ENCODE peak calls at places on chromosomes 2 and 18, in nine cellular contexts. X is MM.1S; M is tibial nerve; Q is GM12865; C is dorsolateral prefrontal cortex; S is OCI-LY7; G is fibroblast of the aortic adventitia; U is Panc1; N is CD8-positive, alpha-beta T cell. T is an unnamed sample.

GRCh38 chr2:14632133-14632936 is at the start of gene LRATD1:
- DNase-seq in X (no peak), M (peak), Q (no peak), C (peak), S (no peak), G (peak), U (no peak), N (no peak), T (no peak)

GRCh38 chr2:27323592-27324285 is 842 bp upstream of the MPV17 start:
- DNase-seq in X (peak), M (no peak), Q (no peak), C (no peak), S (no peak), G (peak), U (no peak), N (no peak), T (no peak)

GRCh38 chr2:104734937-104735586 is 118.9 kb upstream of the POU3F3 start:
- DNase-seq in X (peak), M (no peak), Q (peak), C (no peak), S (no peak), G (no peak), U (no peak), N (no peak), T (no peak)

GRCh38 chr2:144472911-144473310 is 47.0 kb downstream of the ZEB2 start:
- DNase-seq in X (no peak), M (no peak), Q (no peak), C (no peak), S (no peak), G (no peak), U (no peak), N (no peak), T (no peak)

GRCh38 chr2:217316743-217317142 is 456.9 kb upstream of the TNP1 start:
- DNase-seq in X (peak), M (no peak), Q (peak), C (no peak), S (peak), G (peak), U (no peak), N (no peak), T (no peak)

GRCh38 chr18:23274638-23275482 is 139.6 kb downstream of the CABLES1 start:
- DNase-seq in X (no peak), M (no peak), Q (no peak), C (no peak), S (no peak), G (no peak), U (no peak), N (no peak), T (no peak)

GRCh38 chr2:38239452-38239851 is 137.6 kb downstream of the ATL2 start:
- DNase-seq in X (no peak), M (no peak), Q (no peak), C (no peak), S (no peak), G (peak), U (no peak), N (no peak), T (no peak)

GRCh38 chr2:234335676-234336228 is 161.1 kb downstream of the ARL4C start:
- DNase-seq in X (no peak), M (peak), Q (no peak), C (peak), S (no peak), G (peak), U (no peak), N (peak), T (no peak)

GRCh38 chr18:44702594-44702993 is 21.9 kb downstream of the SETBP1 start:
- DNase-seq in X (no peak), M (no peak), Q (no peak), C (no peak), S (no peak), G (no peak), U (no peak), N (no peak), T (no peak)

GRCh38 chr2:120750488-120751210 is 15.0 kb downstream of the GLI2 start:
- DNase-seq in X (no peak), M (no peak), Q (no peak), C (no peak), S (no peak), G (peak), U (no peak), N (no peak), T (no peak)

GRCh38 chr2:129862668-129863067 is 116.8 kb upstream of the RAB6C start:
- DNase-seq in X (no peak), M (no peak), Q (no peak), C (no peak), S (no peak), G (no peak), U (no peak), N (no peak), T (no peak)

GRCh38 chr18:34801769-34802168 is 91.7 kb downstream of the DTNA start:
- DNase-seq in X (no peak), M (no peak), Q (no peak), C (no peak), S (no peak), G (peak), U (no peak), N (no peak), T (no peak)

GRCh38 chr2:134144081-134144596 is 109.7 kb upstream of the MGAT5 start:
- DNase-seq in X (no peak), M (no peak), Q (no peak), C (no peak), S (no peak), G (no peak), U (no peak), N (no peak), T (no peak)

GRCh38 chr2:95266781-95267430 is 7.3 kb upstream of the PROM2 start:
- DNase-seq in X (no peak), M (no peak), Q (no peak), C (no peak), S (no peak), G (no peak), U (no peak), N (no peak), T (no peak)

GRCh38 chr18:44945847-44946490 is 265.3 kb downstream of the SETBP1 start:
- DNase-seq in X (no peak), M (no peak), Q (no peak), C (no peak), S (no peak), G (no peak), U (no peak), N (no peak), T (no peak)

GRCh38 chr2:193463016-193463415 is 1268.3 kb upstream of the TMEFF2 start:
- DNase-seq in X (no peak), M (no peak), Q (no peak), C (no peak), S (no peak), G (no peak), U (no peak), N (no peak), T (no peak)

GRCh38 chr18:56380682-56381081 is 257.7 kb downstream of the TXNL1 start:
- DNase-seq in X (no peak), M (no peak), Q (no peak), C (no peak), S (no peak), G (no peak), U (no peak), N (no peak), T (no peak)

GRCh38 chr2:68169308-68169707 is 11.6 kb downstream of the PNO1 start:
- DNase-seq in X (no peak), M (no peak), Q (no peak), C (no peak), S (peak), G (no peak), U (no peak), N (no peak), T (no peak)
- TF ChIP-seq CTCF in X (peak), M (no peak), Q (peak), C (no peak), S (no peak), G (peak), U (no peak), N (no peak), T (peak)

GRCh38 chr2:30149513-30149912 is 2.7 kb downstream of the YPEL5 start:
- DNase-seq in X (no peak), M (no peak), Q (peak), C (no peak), S (peak), G (no peak), U (no peak), N (no peak), T (no peak)

GRCh38 chr2:30150786-30151185 is 4.0 kb downstream of the YPEL5 start:
- DNase-seq in X (no peak), M (no peak), Q (no peak), C (no peak), S (no peak), G (peak), U (no peak), N (no peak), T (no peak)

GRCh38 chr2:30147715-30148611 is 1.2 kb downstream of the YPEL5 start:
- DNase-seq in X (peak), M (peak), Q (peak), C (peak), S (peak), G (peak), U (no peak), N (peak), T (peak)

GRCh38 chr2:30148850-30149249 is 2.0 kb downstream of the YPEL5 start:
- DNase-seq in X (no peak), M (no peak), Q (peak), C (no peak), S (peak), G (no peak), U (no peak), N (no peak), T (no peak)

DNA sequence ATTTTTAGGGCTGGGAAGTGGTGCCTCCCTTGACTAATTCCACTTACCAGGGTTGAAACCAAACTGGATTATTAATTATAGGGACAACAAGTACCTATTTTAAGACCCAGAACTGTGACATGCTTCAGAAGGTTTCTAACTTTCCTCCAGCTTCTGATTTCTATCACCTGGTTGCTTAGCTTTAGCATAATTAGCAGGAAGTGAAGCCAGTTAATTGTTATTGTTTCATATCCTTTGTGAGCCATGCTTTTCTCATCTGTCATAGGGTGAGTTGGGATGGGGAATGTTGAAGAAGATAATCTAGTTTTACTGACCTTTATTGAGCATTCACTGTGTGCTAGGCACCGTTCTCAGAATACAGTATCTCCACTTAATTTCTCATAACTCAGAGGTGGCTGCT is 3.2 kb downstream of the YPEL5 start:
- DNase-seq in X (no peak), M (no peak), Q (no peak), C (no peak), S (peak), G (no peak), U (no peak), N (no peak), T (no peak)
- H3K4me3 ChIP-seq in X (no peak), M (no peak), Q (peak), C (no peak), S (peak), G (no peak), U (no peak), N (no peak), T (no peak)

GRCh38 chr2:100870652-100871531 is 51.0 kb downstream of the NPAS2 start:
- DNase-seq in X (no peak), M (no peak), Q (no peak), C (no peak), S (no peak), G (no peak), U (no peak), N (no peak), T (no peak)
- TF ChIP-seq CTCF in X (no peak), M (no peak), Q (peak), C (no peak), S (peak), G (peak), U (peak), N (no peak), T (peak)

DNA sequence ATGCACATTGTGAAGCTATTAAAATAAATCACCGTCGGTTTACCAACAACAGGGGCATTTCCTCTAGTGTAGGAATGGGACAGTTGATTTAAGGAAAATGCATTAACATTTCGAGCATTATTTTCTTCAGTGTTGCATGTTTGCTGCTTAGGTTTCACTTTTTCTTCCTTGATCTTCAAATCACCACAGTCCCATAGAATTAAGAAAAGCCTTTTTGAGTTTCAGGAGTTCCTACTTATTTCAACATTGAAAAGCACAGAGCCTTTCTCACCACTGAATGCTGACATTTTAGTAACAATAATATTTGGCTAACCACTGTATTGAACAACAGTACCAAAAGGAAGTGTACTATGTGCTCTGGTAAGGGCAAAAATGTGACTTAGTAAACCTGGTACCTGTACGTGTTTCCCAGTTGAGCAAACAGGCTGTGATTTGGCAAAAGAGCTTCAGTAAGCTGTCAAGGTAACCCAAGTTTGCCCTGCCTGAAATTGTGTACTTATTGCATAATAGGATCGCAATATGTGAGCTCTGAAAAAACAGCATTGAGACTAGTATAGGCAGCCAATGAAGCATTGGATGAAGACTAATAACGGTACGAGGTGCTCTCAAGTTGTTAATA is 2.2 kb downstream of the LRRTM4 start:
- DNase-seq in X (no peak), M (no peak), Q (no peak), C (no peak), S (no peak), G (no peak), U (no peak), N (no peak), T (no peak)
- H3K4me3 ChIP-seq in X (no peak), M (peak), Q (no peak), C (peak), S (no peak), G (no peak), U (no peak), N (no peak), T (no peak)

GRCh38 chr18:59279722-59280121 is 6.5 kb upstream of the RAX start:
- DNase-seq in X (no peak), M (no peak), Q (no peak), C (no peak), S (no peak), G (no peak), U (no peak), N (no peak), T (no peak)

GRCh38 chr18:59279193-59279592 is 5.9 kb upstream of the RAX start:
- DNase-seq in X (no peak), M (no peak), Q (no peak), C (no peak), S (no peak), G (peak), U (no peak), N (no peak), T (no peak)

GRCh38 chr18:59286341-59286740 is 13.1 kb upstream of the RAX start:
- DNase-seq in X (no peak), M (no peak), Q (no peak), C (no peak), S (no peak), G (no peak), U (no peak), N (no peak), T (no peak)

GRCh38 chr18:59282341-59282740 is 9.1 kb upstream of the RAX start:
- DNase-seq in X (no peak), M (no peak), Q (no peak), C (no peak), S (no peak), G (no peak), U (no peak), N (no peak), T (no peak)
- TF ChIP-seq CTCF in X (no peak), M (no peak), Q (no peak), C (no peak), S (no peak), G (no peak), U (no peak), N (no peak), T (no peak)

DNA sequence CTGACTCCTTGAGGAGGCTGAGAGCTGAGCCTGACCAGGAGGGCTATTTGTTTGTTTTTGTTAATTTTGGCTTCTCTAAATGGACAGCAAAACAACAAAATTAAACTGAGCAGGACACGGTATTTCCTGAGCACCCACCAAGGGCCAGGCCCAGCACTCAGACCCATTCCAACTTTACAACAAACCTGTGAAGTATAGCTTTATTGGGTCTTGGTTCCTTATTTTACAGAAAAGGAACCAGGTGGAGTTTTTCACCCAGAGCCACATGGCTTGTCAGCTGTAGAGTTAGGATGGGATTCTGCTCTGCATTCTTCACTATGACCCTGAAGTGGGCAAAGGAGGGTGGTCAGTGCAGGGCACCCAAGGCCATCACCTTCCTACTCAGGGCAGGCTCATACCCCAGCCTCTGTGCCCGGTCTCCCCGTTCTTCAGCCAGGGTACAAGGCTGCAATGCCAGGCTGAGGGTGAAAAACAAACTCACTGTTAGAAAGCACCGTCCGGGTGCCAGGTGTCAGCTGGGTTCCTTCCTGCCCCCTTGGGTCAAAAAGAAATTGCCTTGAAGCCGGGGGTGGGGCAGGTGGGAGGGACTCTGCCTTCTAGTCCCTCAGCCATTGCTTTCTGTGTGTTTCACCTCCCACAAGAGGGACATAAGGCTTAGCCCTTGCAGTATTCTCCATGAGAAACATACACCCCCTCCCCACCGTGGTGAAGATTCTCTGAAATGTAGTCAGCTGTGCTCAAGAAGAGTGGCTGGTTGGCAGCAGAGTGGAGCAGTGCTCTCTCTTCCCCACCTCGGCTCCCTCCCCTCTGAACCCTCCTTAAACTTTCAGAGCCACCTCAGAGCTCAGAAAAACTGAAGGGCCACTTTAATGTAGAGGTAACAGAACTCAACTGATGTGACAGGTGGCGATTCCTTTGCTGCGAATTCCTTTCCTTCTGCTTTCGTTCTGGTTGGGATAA is 2.2 kb downstream of the PSD4 start:
- DNase-seq in X (peak), M (no peak), Q (peak), C (no peak), S (peak), G (no peak), U (no peak), N (peak), T (no peak)
- H3K4me3 ChIP-seq in X (peak), M (peak), Q (peak), C (no peak), S (peak), G (no peak), U (no peak), N (peak), T (peak)

DNA sequence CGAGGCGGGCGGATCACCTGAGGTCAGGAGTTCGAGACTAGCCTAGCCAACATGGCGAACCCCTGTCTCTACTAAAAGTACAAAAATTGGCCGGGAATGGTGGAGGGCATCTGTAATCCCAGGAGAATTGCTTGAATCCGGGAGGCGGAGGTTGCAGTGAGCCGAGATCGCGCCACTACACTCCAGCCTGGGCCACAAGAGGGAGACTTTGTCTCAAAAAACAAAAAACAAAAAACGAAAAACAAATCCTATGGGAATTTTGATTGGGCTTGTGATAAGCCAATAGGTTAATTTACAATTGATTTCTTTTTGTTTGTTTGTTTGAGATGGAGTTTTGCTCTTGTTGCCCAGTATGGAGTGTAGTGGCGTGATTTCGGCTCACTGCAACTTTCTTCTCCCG is 24.2 kb upstream of the TOGARAM2 start:
- DNase-seq in X (no peak), M (no peak), Q (no peak), C (no peak), S (no peak), G (no peak), U (no peak), N (no peak), T (no peak)
- TF ChIP-seq CTCF in X (peak), M (peak), Q (no peak), C (no peak), S (peak), G (peak), U (peak), N (peak), T (peak)

GRCh38 chr2:205814039-205814364 is 131.7 kb downstream of the NRP2 start:
- DNase-seq in X (no peak), M (no peak), Q (no peak), C (no peak), S (no peak), G (no peak), U (no peak), N (no peak), T (no peak)
- H3K4me3 ChIP-seq in X (no peak), M (no peak), Q (no peak), C (no peak), S (no peak), G (no peak), U (no peak), N (no peak), T (no peak)

GRCh38 chr2:178419123-178419522 is 31.9 kb downstream of the PRKRA start:
- DNase-seq in X (no peak), M (no peak), Q (peak), C (no peak), S (peak), G (peak), U (no peak), N (no peak), T (no peak)
- TF ChIP-seq CTCF in X (no peak), M (no peak), Q (peak), C (no peak), S (peak), G (peak), U (peak), N (no peak), T (peak)

GRCh38 chr2:53785378-53785777 is 1.4 kb downstream of the ASB3 start:
- DNase-seq in X (no peak), M (no peak), Q (no peak), C (no peak), S (no peak), G (no peak), U (no peak), N (no peak), T (no peak)
- H3K4me3 ChIP-seq in X (no peak), M (peak), Q (peak), C (peak), S (peak), G (peak), U (peak), N (no peak), T (peak)